ENCODE peak calls at places on chromosomes 6 and 20, in eight cellular contexts. I, Z, M, Q, V, O, B and P are unnamed samples.

GRCh38 chr6:89997456-89998445 is 103.5 kb downstream of the GJA10 start:
- DNase-seq in I (no peak), Z (no peak), M (no peak), Q (no peak), V (no peak), O (no peak), B (no peak), P (peak; percentile 35)

GRCh38 chr6:159939591-159940016 is 29.3 kb upstream of the IGF2R start:
- DNase-seq in I (no peak), Z (no peak), M (no peak), Q (no peak), V (no peak), O (no peak), B (no peak), P (no peak)

GRCh38 chr6:159979136-159979874 is 10.4 kb downstream of the IGF2R start:
- DNase-seq in I (peak; percentile 58), Z (peak; percentile 88), M (no peak), Q (peak; percentile 49), V (no peak), O (peak; percentile 76), B (peak; percentile 59), P (no peak)

GRCh38 chr6:34792605-34793500 is 970 bp downstream of the BLTP3A start:
- DNase-seq in I (peak; percentile 42), Z (peak; percentile 79), M (peak; percentile 15), Q (no peak), V (no peak), O (peak; percentile 31), B (no peak), P (peak; percentile 13)

GRCh38 chr20:47362361-47363219 is 6.1 kb upstream of the ZMYND8 start:
- DNase-seq in I (no peak), Z (no peak), M (no peak), Q (no peak), V (no peak), O (no peak), B (no peak), P (no peak)

GRCh38 chr6:37584654-37585522 is 85.2 kb upstream of the CCDC167 start:
- DNase-seq in I (no peak), Z (no peak), M (no peak), Q (no peak), V (no peak), O (no peak), B (no peak), P (no peak)

GRCh38 chr6:2937627-2938003 is 33.8 kb downstream of the SERPINB6 start:
- DNase-seq in I (no peak), Z (no peak), M (no peak), Q (no peak), V (no peak), O (peak; percentile 38), B (no peak), P (no peak)

GRCh38 chr6:138987643-138988468 is at the start of gene REPS1:
- DNase-seq in I (peak; percentile 93), Z (peak; percentile 90), M (peak; percentile 45), Q (peak; percentile 88), V (peak; percentile 76), O (peak; percentile 96), B (peak; percentile 94), P (peak; percentile 88)

GRCh38 chr6:79570802-79571367 is 33.7 kb upstream of the LCA5 start:
- DNase-seq in I (no peak), Z (peak; percentile 57), M (peak; percentile 90), Q (peak; percentile 44), V (no peak), O (no peak), B (no peak), P (peak; percentile 32)

GRCh38 chr6:130602151-130602770 is 224.9 kb upstream of the SMLR1 start:
- DNase-seq in I (peak; percentile 21), Z (peak; percentile 97), M (no peak), Q (peak; percentile 2), V (no peak), O (no peak), B (no peak), P (no peak)

GRCh38 chr20:6663104-6663503 is 104.4 kb upstream of the BMP2 start:
- DNase-seq in I (no peak), Z (no peak), M (no peak), Q (no peak), V (no peak), O (no peak), B (no peak), P (no peak)

GRCh38 chr20:6769953-6770831 is 2.7 kb downstream of the BMP2 start:
- DNase-seq in I (no peak), Z (peak; percentile 59), M (no peak), Q (no peak), V (no peak), O (no peak), B (peak; percentile 81), P (no peak)

GRCh38 chr6:40997256-40997957 is 41.6 kb downstream of the UNC5CL start:
- DNase-seq in I (no peak), Z (peak; percentile 35), M (no peak), Q (no peak), V (no peak), O (no peak), B (no peak), P (peak; percentile 41)